ENCODE peak calls at places on chromosomes 16 and 17, in nine cellular contexts. One of them, this sample, is unnamed.

GRCh38 chr17:2797632-2798031 is 1.4 kb downstream of the RAP1GAP2 start:
- DNase-seq in hypothalamus: no peak
- DNase-seq in activated naive CD4-positive, alpha-beta T cell: no peak
- DNase-seq in SK-MEL-5: no peak
- DNase-seq in CD8-positive, alpha-beta memory T cell: no peak
- DNase-seq in stimulated activated naive CD8-positive, alpha-beta T cell treated with anti-CD3 and anti-CD28 coated beads, Interleukin-15, Interleukin-2, amounts not matched to agents 100 U/mL and 50 U/mL, for 24 hours: no peak
- DNase-seq in activated T-cell treated with anti-CD3 and anti-CD28 coated beads for 24 hours: no peak
- DNase-seq in GM12892: no peak
- DNase-seq in stimulated activated CD4-positive, alpha-beta T cell treated with anti-CD3 and anti-CD28 coated beads, Interleukin-12 subunit alpha, Interleukin-12 subunit beta, amount 100 ng/mL, for 4 hours: no peak
- DNase-seq in this sample: peak

GRCh38 chr17:978110-979093 is 1.2 kb downstream of the NXN start:
- DNase-seq in activated naive CD4-positive, alpha-beta T cell: peak
- DNase-seq in stimulated activated CD4-positive, alpha-beta T cell treated with anti-CD3 and anti-CD28 coated beads, Interleukin-12 subunit alpha, Interleukin-12 subunit beta, amount 100 ng/mL, for 4 hours: no peak
- DNase-seq in CD8-positive, alpha-beta memory T cell: no peak
- DNase-seq in activated T-cell treated with anti-CD3 and anti-CD28 coated beads for 24 hours: no peak
- DNase-seq in SK-MEL-5: no peak
- DNase-seq in GM12892: no peak
- DNase-seq in stimulated activated naive CD8-positive, alpha-beta T cell treated with anti-CD3 and anti-CD28 coated beads, Interleukin-15, Interleukin-2, amounts not matched to agents 100 U/mL and 50 U/mL, for 24 hours: no peak
- DNase-seq in hypothalamus: no peak
- DNase-seq in this sample: no peak

GRCh38 chr17:42325026-42325425 is 36.7 kb downstream of the STAT5A start:
- DNase-seq in stimulated activated CD4-positive, alpha-beta T cell treated with anti-CD3 and anti-CD28 coated beads, Interleukin-12 subunit alpha, Interleukin-12 subunit beta, amount 100 ng/mL, for 4 hours: no peak
- DNase-seq in activated T-cell treated with anti-CD3 and anti-CD28 coated beads for 24 hours: no peak
- DNase-seq in CD8-positive, alpha-beta memory T cell: no peak
- DNase-seq in SK-MEL-5: no peak
- DNase-seq in hypothalamus: no peak
- DNase-seq in stimulated activated naive CD8-positive, alpha-beta T cell treated with anti-CD3 and anti-CD28 coated beads, Interleukin-15, Interleukin-2, amounts not matched to agents 100 U/mL and 50 U/mL, for 24 hours: no peak
- DNase-seq in GM12892: no peak
- DNase-seq in activated naive CD4-positive, alpha-beta T cell: no peak
- DNase-seq in this sample: no peak

GRCh38 chr17:8222630-8223355 is 12.4 kb upstream of the AURKB start:
- DNase-seq in hypothalamus: peak
- DNase-seq in SK-MEL-5: peak
- DNase-seq in GM12892: no peak
- DNase-seq in CD8-positive, alpha-beta memory T cell: peak
- DNase-seq in activated T-cell treated with anti-CD3 and anti-CD28 coated beads for 24 hours: peak
- DNase-seq in stimulated activated naive CD8-positive, alpha-beta T cell treated with anti-CD3 and anti-CD28 coated beads, Interleukin-15, Interleukin-2, amounts not matched to agents 100 U/mL and 50 U/mL, for 24 hours: peak
- DNase-seq in stimulated activated CD4-positive, alpha-beta T cell treated with anti-CD3 and anti-CD28 coated beads, Interleukin-12 subunit alpha, Interleukin-12 subunit beta, amount 100 ng/mL, for 4 hours: peak
- DNase-seq in activated naive CD4-positive, alpha-beta T cell: peak
- DNase-seq in this sample: peak

GRCh38 chr17:9140550-9141422 is 119.5 kb downstream of the NTN1 start:
- DNase-seq in GM12892: no peak
- DNase-seq in CD8-positive, alpha-beta memory T cell: no peak
- DNase-seq in SK-MEL-5: no peak
- DNase-seq in activated naive CD4-positive, alpha-beta T cell: no peak
- DNase-seq in stimulated activated CD4-positive, alpha-beta T cell treated with anti-CD3 and anti-CD28 coated beads, Interleukin-12 subunit alpha, Interleukin-12 subunit beta, amount 100 ng/mL, for 4 hours: no peak
- DNase-seq in hypothalamus: no peak
- DNase-seq in activated T-cell treated with anti-CD3 and anti-CD28 coated beads for 24 hours: no peak
- DNase-seq in stimulated activated naive CD8-positive, alpha-beta T cell treated with anti-CD3 and anti-CD28 coated beads, Interleukin-15, Interleukin-2, amounts not matched to agents 100 U/mL and 50 U/mL, for 24 hours: no peak
- DNase-seq in this sample: no peak

GRCh38 chr16:1996175-1996574 is 6.4 kb downstream of the SYNGR3 start:
- DNase-seq in CD8-positive, alpha-beta memory T cell: no peak
- DNase-seq in GM12892: no peak
- DNase-seq in SK-MEL-5: no peak
- DNase-seq in stimulated activated CD4-positive, alpha-beta T cell treated with anti-CD3 and anti-CD28 coated beads, Interleukin-12 subunit alpha, Interleukin-12 subunit beta, amount 100 ng/mL, for 4 hours: no peak
- DNase-seq in stimulated activated naive CD8-positive, alpha-beta T cell treated with anti-CD3 and anti-CD28 coated beads, Interleukin-15, Interleukin-2, amounts not matched to agents 100 U/mL and 50 U/mL, for 24 hours: peak
- DNase-seq in hypothalamus: no peak
- DNase-seq in activated T-cell treated with anti-CD3 and anti-CD28 coated beads for 24 hours: no peak
- DNase-seq in activated naive CD4-positive, alpha-beta T cell: no peak
- DNase-seq in this sample: no peak

GRCh38 chr16:86931410-86931941 is 353.1 kb downstream of the FOXL1 start:
- DNase-seq in CD8-positive, alpha-beta memory T cell: no peak
- DNase-seq in hypothalamus: no peak
- DNase-seq in GM12892: no peak
- DNase-seq in SK-MEL-5: no peak
- DNase-seq in stimulated activated naive CD8-positive, alpha-beta T cell treated with anti-CD3 and anti-CD28 coated beads, Interleukin-15, Interleukin-2, amounts not matched to agents 100 U/mL and 50 U/mL, for 24 hours: no peak
- DNase-seq in activated T-cell treated with anti-CD3 and anti-CD28 coated beads for 24 hours: no peak
- DNase-seq in stimulated activated CD4-positive, alpha-beta T cell treated with anti-CD3 and anti-CD28 coated beads, Interleukin-12 subunit alpha, Interleukin-12 subunit beta, amount 100 ng/mL, for 4 hours: no peak
- DNase-seq in activated naive CD4-positive, alpha-beta T cell: no peak
- DNase-seq in this sample: no peak

GRCh38 chr16:82728901-82729300 is 102.1 kb downstream of the CDH13 start:
- DNase-seq in activated naive CD4-positive, alpha-beta T cell: no peak
- DNase-seq in SK-MEL-5: no peak
- DNase-seq in CD8-positive, alpha-beta memory T cell: no peak
- DNase-seq in hypothalamus: no peak
- DNase-seq in activated T-cell treated with anti-CD3 and anti-CD28 coated beads for 24 hours: no peak
- DNase-seq in GM12892: no peak
- DNase-seq in stimulated activated naive CD8-positive, alpha-beta T cell treated with anti-CD3 and anti-CD28 coated beads, Interleukin-15, Interleukin-2, amounts not matched to agents 100 U/mL and 50 U/mL, for 24 hours: no peak
- DNase-seq in stimulated activated CD4-positive, alpha-beta T cell treated with anti-CD3 and anti-CD28 coated beads, Interleukin-12 subunit alpha, Interleukin-12 subunit beta, amount 100 ng/mL, for 4 hours: no peak
- DNase-seq in this sample: no peak

GRCh38 chr17:18968945-18969887 is 17.3 kb downstream of the SLC5A10 start:
- DNase-seq in activated naive CD4-positive, alpha-beta T cell: no peak
- DNase-seq in stimulated activated naive CD8-positive, alpha-beta T cell treated with anti-CD3 and anti-CD28 coated beads, Interleukin-15, Interleukin-2, amounts not matched to agents 100 U/mL and 50 U/mL, for 24 hours: no peak
- DNase-seq in hypothalamus: no peak
- DNase-seq in CD8-positive, alpha-beta memory T cell: no peak
- DNase-seq in activated T-cell treated with anti-CD3 and anti-CD28 coated beads for 24 hours: no peak
- DNase-seq in SK-MEL-5: no peak
- DNase-seq in stimulated activated CD4-positive, alpha-beta T cell treated with anti-CD3 and anti-CD28 coated beads, Interleukin-12 subunit alpha, Interleukin-12 subunit beta, amount 100 ng/mL, for 4 hours: no peak
- DNase-seq in GM12892: no peak
- DNase-seq in this sample: no peak

GRCh38 chr17:44333371-44333770 is 8.7 kb upstream of the SLC25A39 start:
- DNase-seq in stimulated activated naive CD8-positive, alpha-beta T cell treated with anti-CD3 and anti-CD28 coated beads, Interleukin-15, Interleukin-2, amounts not matched to agents 100 U/mL and 50 U/mL, for 24 hours: no peak
- DNase-seq in CD8-positive, alpha-beta memory T cell: no peak
- DNase-seq in activated naive CD4-positive, alpha-beta T cell: no peak
- DNase-seq in stimulated activated CD4-positive, alpha-beta T cell treated with anti-CD3 and anti-CD28 coated beads, Interleukin-12 subunit alpha, Interleukin-12 subunit beta, amount 100 ng/mL, for 4 hours: no peak
- DNase-seq in activated T-cell treated with anti-CD3 and anti-CD28 coated beads for 24 hours: no peak
- DNase-seq in hypothalamus: no peak
- DNase-seq in GM12892: no peak
- DNase-seq in SK-MEL-5: no peak
- DNase-seq in this sample: no peak

GRCh38 chr17:8019665-8020064 is 17.2 kb downstream of the GUCY2D start:
- DNase-seq in activated T-cell treated with anti-CD3 and anti-CD28 coated beads for 24 hours: no peak
- DNase-seq in activated naive CD4-positive, alpha-beta T cell: no peak
- DNase-seq in hypothalamus: no peak
- DNase-seq in CD8-positive, alpha-beta memory T cell: no peak
- DNase-seq in GM12892: no peak
- DNase-seq in stimulated activated CD4-positive, alpha-beta T cell treated with anti-CD3 and anti-CD28 coated beads, Interleukin-12 subunit alpha, Interleukin-12 subunit beta, amount 100 ng/mL, for 4 hours: no peak
- DNase-seq in SK-MEL-5: no peak
- DNase-seq in stimulated activated naive CD8-positive, alpha-beta T cell treated with anti-CD3 and anti-CD28 coated beads, Interleukin-15, Interleukin-2, amounts not matched to agents 100 U/mL and 50 U/mL, for 24 hours: peak
- DNase-seq in this sample: no peak

GRCh38 chr17:54992797-54993639 is 24.5 kb downstream of the STXBP4 start:
- DNase-seq in SK-MEL-5: peak
- DNase-seq in CD8-positive, alpha-beta memory T cell: no peak
- DNase-seq in activated naive CD4-positive, alpha-beta T cell: no peak
- DNase-seq in stimulated activated CD4-positive, alpha-beta T cell treated with anti-CD3 and anti-CD28 coated beads, Interleukin-12 subunit alpha, Interleukin-12 subunit beta, amount 100 ng/mL, for 4 hours: no peak
- DNase-seq in stimulated activated naive CD8-positive, alpha-beta T cell treated with anti-CD3 and anti-CD28 coated beads, Interleukin-15, Interleukin-2, amounts not matched to agents 100 U/mL and 50 U/mL, for 24 hours: no peak
- DNase-seq in activated T-cell treated with anti-CD3 and anti-CD28 coated beads for 24 hours: no peak
- DNase-seq in GM12892: no peak
- DNase-seq in hypothalamus: no peak
- DNase-seq in this sample: peak

GRCh38 chr16:86994651-86995171 is 322.5 kb downstream of the C16orf95 start:
- DNase-seq in GM12892: no peak
- DNase-seq in hypothalamus: no peak
- DNase-seq in activated naive CD4-positive, alpha-beta T cell: no peak
- DNase-seq in CD8-positive, alpha-beta memory T cell: no peak
- DNase-seq in activated T-cell treated with anti-CD3 and anti-CD28 coated beads for 24 hours: no peak
- DNase-seq in stimulated activated naive CD8-positive, alpha-beta T cell treated with anti-CD3 and anti-CD28 coated beads, Interleukin-15, Interleukin-2, amounts not matched to agents 100 U/mL and 50 U/mL, for 24 hours: no peak
- DNase-seq in stimulated activated CD4-positive, alpha-beta T cell treated with anti-CD3 and anti-CD28 coated beads, Interleukin-12 subunit alpha, Interleukin-12 subunit beta, amount 100 ng/mL, for 4 hours: no peak
- DNase-seq in SK-MEL-5: no peak
- DNase-seq in this sample: no peak

GRCh38 chr16:54867302-54867832 is 63.3 kb upstream of the IRX5 start:
- DNase-seq in stimulated activated naive CD8-positive, alpha-beta T cell treated with anti-CD3 and anti-CD28 coated beads, Interleukin-15, Interleukin-2, amounts not matched to agents 100 U/mL and 50 U/mL, for 24 hours: no peak
- DNase-seq in GM12892: no peak
- DNase-seq in activated naive CD4-positive, alpha-beta T cell: no peak
- DNase-seq in CD8-positive, alpha-beta memory T cell: no peak
- DNase-seq in SK-MEL-5: no peak
- DNase-seq in hypothalamus: no peak
- DNase-seq in stimulated activated CD4-positive, alpha-beta T cell treated with anti-CD3 and anti-CD28 coated beads, Interleukin-12 subunit alpha, Interleukin-12 subunit beta, amount 100 ng/mL, for 4 hours: no peak
- DNase-seq in activated T-cell treated with anti-CD3 and anti-CD28 coated beads for 24 hours: no peak
- DNase-seq in this sample: no peak

GRCh38 chr16:53507464-53508180 is 4.6 kb upstream of the AKTIP start:
- DNase-seq in stimulated activated naive CD8-positive, alpha-beta T cell treated with anti-CD3 and anti-CD28 coated beads, Interleukin-15, Interleukin-2, amounts not matched to agents 100 U/mL and 50 U/mL, for 24 hours: no peak
- DNase-seq in activated naive CD4-positive, alpha-beta T cell: no peak
- DNase-seq in activated T-cell treated with anti-CD3 and anti-CD28 coated beads for 24 hours: no peak
- DNase-seq in GM12892: no peak
- DNase-seq in CD8-positive, alpha-beta memory T cell: no peak
- DNase-seq in hypothalamus: no peak
- DNase-seq in SK-MEL-5: no peak
- DNase-seq in stimulated activated CD4-positive, alpha-beta T cell treated with anti-CD3 and anti-CD28 coated beads, Interleukin-12 subunit alpha, Interleukin-12 subunit beta, amount 100 ng/mL, for 4 hours: no peak
- DNase-seq in this sample: no peak

GRCh38 chr16:68779891-68780290 is 42.8 kb downstream of the CDH1 start:
- DNase-seq in CD8-positive, alpha-beta memory T cell: no peak
- DNase-seq in SK-MEL-5: no peak
- DNase-seq in stimulated activated naive CD8-positive, alpha-beta T cell treated with anti-CD3 and anti-CD28 coated beads, Interleukin-15, Interleukin-2, amounts not matched to agents 100 U/mL and 50 U/mL, for 24 hours: no peak
- DNase-seq in activated naive CD4-positive, alpha-beta T cell: no peak
- DNase-seq in hypothalamus: no peak
- DNase-seq in GM12892: no peak
- DNase-seq in stimulated activated CD4-positive, alpha-beta T cell treated with anti-CD3 and anti-CD28 coated beads, Interleukin-12 subunit alpha, Interleukin-12 subunit beta, amount 100 ng/mL, for 4 hours: no peak
- DNase-seq in activated T-cell treated with anti-CD3 and anti-CD28 coated beads for 24 hours: no peak
- DNase-seq in this sample: no peak

This sample was measured in NCI-H446 treated with DMSO at 0.1 percent for 48 hours.